ENCODE peak calls at places on chromosomes 16 and 17, in nine cellular contexts. U is astrocyte of the spinal cord; V is amniotic epithelial cell; B is ureter; H is stimulated activated naive B cell treated with anti-CD40 and anti-IgM and Interleukin-4, amounts not matched to agents 10 μg/mL and 1 μg/mL and 100 μg/mL, for 72 hours; I is stimulated activated CD4-positive, alpha-beta T cell treated with anti-CD3 and anti-CD28 coated beads, Interleukin-15, amount 100 ng/mL, for 24 hours; Z is activated CD4-positive, CD25-positive, alpha-beta regulatory T cell; N is activated naive CD4-positive, alpha-beta T cell treated with anti-CD3 and anti-CD28 coated beads, Interleukin-2, amount 50 U/mL, for 72 hours; O is cerebellum. T is an unnamed sample.

GRCh38 chr16:77993111-77993571 is 29.2 kb upstream of the CLEC3A start:
- DNase-seq in U (peak), V (peak), B (no peak), H (no peak), I (no peak), Z (no peak), N (no peak), O (no peak), T (no peak)

GRCh38 chr17:58327363-58328194 is 1.0 kb downstream of the TSPOAP1 start:
- DNase-seq in U (no peak), V (no peak), B (no peak), H (peak), I (peak), Z (no peak), N (peak), O (no peak), T (no peak)

GRCh38 chr16:66740533-66740932 is 10.9 kb downstream of the DYNC1LI2 start:
- DNase-seq in U (peak), V (no peak), B (no peak), H (no peak), I (no peak), Z (no peak), N (no peak), O (no peak), T (no peak)

GRCh38 chr17:48543854-48544355 is 1.0 kb downstream of the HOXB2 start:
- DNase-seq in U (no peak), V (no peak), B (no peak), H (no peak), I (peak), Z (no peak), N (no peak), O (no peak), T (peak)

GRCh38 chr17:73705594-73705993 is 61.3 kb upstream of the SDK2 start:
- DNase-seq in U (peak), V (peak), B (no peak), H (no peak), I (no peak), Z (no peak), N (no peak), O (no peak), T (no peak)

GRCh38 chr16:57475711-57476339 is 10.5 kb downstream of the DOK4 start:
- DNase-seq in U (peak), V (peak), B (no peak), H (peak), I (peak), Z (peak), N (peak), O (no peak), T (no peak)

GRCh38 chr17:10557422-10557821 is 8.0 kb upstream of the MYH2 start:
- DNase-seq in U (no peak), V (no peak), B (no peak), H (no peak), I (no peak), Z (no peak), N (no peak), O (no peak), T (no peak)

GRCh38 chr17:76452646-76453430 is at the start of gene UBE2O:
- DNase-seq in U (peak), V (peak), B (peak), H (peak), I (peak), Z (peak), N (peak), O (peak), T (peak)

GRCh38 chr16:16868727-16869126 is 489.8 kb downstream of the NPIPA7 start:
- DNase-seq in U (no peak), V (no peak), B (no peak), H (no peak), I (no peak), Z (no peak), N (no peak), O (no peak), T (no peak)

GRCh38 chr17:27996157-27997043 is 46.1 kb upstream of the NLK start:
- DNase-seq in U (no peak), V (no peak), B (no peak), H (no peak), I (no peak), Z (no peak), N (no peak), O (no peak), T (no peak)

GRCh38 chr17:81685108-81685507 is 1.3 kb downstream of the HGS start:
- DNase-seq in U (peak), V (peak), B (no peak), H (no peak), I (peak), Z (no peak), N (no peak), O (no peak), T (no peak)

GRCh38 chr17:82821554-82821953 is 18.3 kb downstream of the ZNF750 start:
- DNase-seq in U (no peak), V (no peak), B (no peak), H (no peak), I (no peak), Z (no peak), N (no peak), O (no peak), T (no peak)

GRCh38 chr16:84281077-84281476 is 13.6 kb upstream of the WFDC1 start:
- DNase-seq in U (no peak), V (peak), B (no peak), H (no peak), I (no peak), Z (no peak), N (no peak), O (no peak), T (no peak)

GRCh38 chr17:81834831-81835267 is at the start of gene PPP1R27:
- DNase-seq in U (no peak), V (no peak), B (no peak), H (no peak), I (no peak), Z (no peak), N (no peak), O (no peak), T (no peak)

GRCh38 chr17:65099941-65100315 is 37.2 kb upstream of the RGS9 start:
- DNase-seq in U (peak), V (peak), B (peak), H (peak), I (peak), Z (no peak), N (peak), O (peak), T (peak)

GRCh38 chr16:5665770-5666169 is 568.2 kb upstream of the EEF2KMT start:
- DNase-seq in U (no peak), V (no peak), B (no peak), H (no peak), I (no peak), Z (no peak), N (no peak), O (no peak), T (no peak)

GRCh38 chr17:60610481-60610880 is 10.5 kb downstream of the PPM1D start:
- DNase-seq in U (no peak), V (no peak), B (no peak), H (no peak), I (no peak), Z (no peak), N (no peak), O (peak), T (no peak)

GRCh38 chr16:19883296-19883951 is 1.2 kb downstream of the GPRC5B start:
- DNase-seq in U (peak), V (peak), B (no peak), H (no peak), I (peak), Z (no peak), N (no peak), O (peak), T (peak)

GRCh38 chr17:50096758-50097157 is 1.6 kb downstream of the PDK2 start:
- DNase-seq in U (no peak), V (no peak), B (no peak), H (no peak), I (no peak), Z (no peak), N (no peak), O (no peak), T (no peak)

GRCh38 chr17:57294629-57295501 is 38.5 kb downstream of the MSI2 start:
- DNase-seq in U (peak), V (no peak), B (no peak), H (no peak), I (peak), Z (no peak), N (no peak), O (peak), T (no peak)

GRCh38 chr16:67666538-67667433 is at the start of the genes C16orf86 and ENKD1:
- DNase-seq in U (peak), V (peak), B (peak), H (peak), I (peak), Z (peak), N (no peak), O (peak), T (peak)

GRCh38 chr16:27717726-27718125 is 167.8 kb downstream of the KATNIP start:
- DNase-seq in U (no peak), V (no peak), B (no peak), H (no peak), I (no peak), Z (no peak), N (no peak), O (no peak), T (no peak)

GRCh38 chr16:87534751-87535150 is 41.9 kb upstream of the ZCCHC14 start:
- DNase-seq in U (no peak), V (no peak), B (no peak), H (no peak), I (no peak), Z (no peak), N (no peak), O (no peak), T (no peak)

GRCh38 chr16:15849209-15849981 is 7.4 kb downstream of the MYH11 start:
- DNase-seq in U (no peak), V (no peak), B (no peak), H (no peak), I (no peak), Z (no peak), N (no peak), O (no peak), T (no peak)

GRCh38 chr16:88815901-88816589 is 4.3 kb upstream of the APRT start:
- DNase-seq in U (no peak), V (no peak), B (no peak), H (peak), I (peak), Z (no peak), N (no peak), O (peak), T (no peak)

GRCh38 chr16:47008612-47009011 is 35.1 kb upstream of the DNAJA2 start:
- DNase-seq in U (no peak), V (no peak), B (no peak), H (no peak), I (no peak), Z (no peak), N (no peak), O (no peak), T (no peak)

GRCh38 chr16:11542069-11542775 is 44.5 kb downstream of the LITAF start:
- DNase-seq in U (no peak), V (no peak), B (no peak), H (no peak), I (no peak), Z (no peak), N (no peak), O (no peak), T (no peak)

GRCh38 chr17:5468075-5468473 is 708 bp downstream of the DHX33 start:
- DNase-seq in U (peak), V (no peak), B (no peak), H (peak), I (peak), Z (no peak), N (no peak), O (no peak), T (no peak)

GRCh38 chr16:13643412-13643811 is 276.5 kb upstream of the ERCC4 start:
- DNase-seq in U (no peak), V (no peak), B (no peak), H (no peak), I (no peak), Z (no peak), N (no peak), O (no peak), T (no peak)

GRCh38 chr16:473046-474043 is 47.9 kb downstream of the RAB11FIP3 start:
- DNase-seq in U (peak), V (no peak), B (no peak), H (no peak), I (no peak), Z (no peak), N (no peak), O (no peak), T (no peak)

GRCh38 chr16:11737678-11738077 is 5.0 kb downstream of the TXNDC11 start:
- DNase-seq in U (no peak), V (no peak), B (no peak), H (no peak), I (no peak), Z (no peak), N (no peak), O (no peak), T (no peak)

GRCh38 chr17:5707482-5707881 is 123.2 kb upstream of the NLRP1 start:
- DNase-seq in U (no peak), V (no peak), B (no peak), H (no peak), I (no peak), Z (no peak), N (no peak), O (no peak), T (no peak)

GRCh38 chr17:15123593-15124590 is 141.2 kb downstream of the PMP22 start:
- DNase-seq in U (peak), V (no peak), B (no peak), H (no peak), I (no peak), Z (no peak), N (no peak), O (no peak), T (no peak)

GRCh38 chr16:57167951-57168350 is 17.9 kb downstream of the PSME3IP1 start:
- DNase-seq in U (peak), V (peak), B (no peak), H (no peak), I (no peak), Z (no peak), N (no peak), O (peak), T (no peak)

GRCh38 chr17:33112763-33113162 is 121.1 kb downstream of the SPACA3 start:
- DNase-seq in U (peak), V (no peak), B (no peak), H (no peak), I (no peak), Z (no peak), N (no peak), O (no peak), T (no peak)

GRCh38 chr17:79937435-79937870 is 98.2 kb upstream of the CBX4 start:
- DNase-seq in U (no peak), V (no peak), B (no peak), H (no peak), I (no peak), Z (no peak), N (no peak), O (no peak), T (no peak)

GRCh38 chr17:50129946-50130777 is at the start of gene SAMD14:
- DNase-seq in U (peak), V (no peak), B (peak), H (peak), I (peak), Z (no peak), N (no peak), O (peak), T (peak)

GRCh38 chr17:69246726-69247375 is 18.2 kb upstream of the ABCA10 start:
- DNase-seq in U (peak), V (peak), B (no peak), H (no peak), I (no peak), Z (no peak), N (no peak), O (peak), T (no peak)